ENCODE peak calls at places on chromosomes 13 and 19, in six cellular contexts. X is Peyer's patch, P is AG09309, Z is cardiac muscle cell, M is tibial nerve, L is fibroblast of pulmonary artery. R is an unnamed sample.

GRCh38 chr13:73258396-73258795 is 199.6 kb downstream of the KLF5 start:
- DNase-seq in P (no peak), L (peak; percentile 61), M (no peak), Z (no peak), X (no peak), R (no peak)

GRCh38 chr13:47474845-47475244 is 526.2 kb downstream of the SUCLA2 start:
- DNase-seq in M (no peak), X (no peak), L (no peak), Z (no peak), P (no peak), R (no peak)

GRCh38 chr13:44592448-44592847 is 16.3 kb upstream of the TSC22D1 start:
- DNase-seq in X (no peak), Z (no peak), M (no peak), P (no peak), L (no peak), R (no peak)

GRCh38 chr13:25292301-25292700 is 5.0 kb upstream of the MTMR6 start:
- DNase-seq in X (no peak), P (no peak), L (no peak), M (no peak), Z (no peak), R (no peak)

GRCh38 chr19:43524922-43525835 is 1.8 kb downstream of the ETHE1 start:
- DNase-seq in Z (peak; percentile 54), P (no peak), X (peak; percentile 89), L (peak; percentile 64), M (peak; percentile 31), R (peak; percentile 87)

GRCh38 chr13:22095794-22096193 is 424.9 kb downstream of the FGF9 start:
- DNase-seq in M (no peak), Z (no peak), P (no peak), X (no peak), L (no peak), R (no peak)

GRCh38 chr13:51674276-51674675 is 90.0 kb downstream of the WDFY2 start:
- DNase-seq in M (no peak), X (no peak), Z (no peak), P (no peak), L (no peak), R (peak; percentile 60)

GRCh38 chr13:34216251-34216650 is 398.3 kb downstream of the RFC3 start:
- DNase-seq in L (peak; percentile 18), M (no peak), Z (no peak), X (no peak), P (no peak), R (no peak)

GRCh38 chr13:99909097-99909835 is 62.3 kb downstream of the ZIC5 start:
- DNase-seq in L (no peak), M (no peak), X (no peak), Z (no peak), P (no peak), R (no peak)

GRCh38 chr19:15672580-15673175 is at the start of gene CYP4F12:
- DNase-seq in X (peak; percentile 94), P (no peak), Z (no peak), L (peak; percentile 20), M (peak; percentile 80), R (peak; percentile 95)

GRCh38 chr19:42846597-42846996 is 32.9 kb downstream of the PSG1 start:
- DNase-seq in P (no peak), X (no peak), Z (no peak), L (no peak), M (no peak), R (no peak)

GRCh38 chr13:84366484-84366883 is 484.2 kb upstream of the SLITRK1 start:
- DNase-seq in X (no peak), P (no peak), Z (no peak), M (no peak), L (peak; percentile 21), R (no peak)

GRCh38 chr13:23449386-23450162 is 16.1 kb upstream of the SACS start:
- DNase-seq in Z (no peak), X (no peak), P (no peak), L (no peak), M (no peak), R (no peak)

GRCh38 chr13:46926856-46927625 is 30.2 kb upstream of the HTR2A start:
- DNase-seq in P (peak; percentile 45), Z (no peak), M (no peak), X (no peak), L (peak; percentile 47), R (no peak)

GRCh38 chr13:79409828-79410227 is 3.8 kb upstream of the RBM26 start:
- DNase-seq in L (no peak), P (no peak), M (no peak), Z (no peak), X (no peak), R (no peak)

GRCh38 chr13:37134411-37135041 is 29.1 kb upstream of the CSNK1A1L start:
- DNase-seq in P (peak; percentile 97), Z (no peak), L (peak; percentile 96), X (no peak), M (no peak), R (no peak)

DNA sequence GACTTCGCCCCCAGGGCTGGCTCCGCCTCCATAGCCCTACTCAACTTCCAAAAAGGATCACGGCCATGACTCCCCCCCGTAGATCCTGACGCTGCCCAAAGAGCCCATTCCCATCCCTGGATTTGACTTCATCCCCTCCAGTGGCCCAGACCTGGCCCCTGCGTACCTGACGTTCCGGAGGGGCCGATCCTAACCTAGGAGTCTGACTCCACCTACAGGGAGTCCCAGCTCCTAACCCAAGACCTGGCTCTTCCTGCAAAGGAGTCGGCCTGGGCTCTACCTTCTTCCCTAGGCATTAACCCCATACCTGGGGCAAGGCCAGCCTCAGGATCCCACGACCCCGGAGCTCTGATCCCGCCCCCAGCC is 10.8 kb downstream of the STAP2 start:
- DNase-seq in L (no peak), M (no peak), P (no peak), X (no peak), Z (no peak), R (no peak)
- H3K4me3 ChIP-seq in L (peak overlapping the region; percentile 52), M (peak overlapping the region; percentile 20), P (no peak overlapping the region), X (peak overlapping the region; percentile 16), Z (peak overlapping the region; percentile 29), R (no peak overlapping the region)

DNA sequence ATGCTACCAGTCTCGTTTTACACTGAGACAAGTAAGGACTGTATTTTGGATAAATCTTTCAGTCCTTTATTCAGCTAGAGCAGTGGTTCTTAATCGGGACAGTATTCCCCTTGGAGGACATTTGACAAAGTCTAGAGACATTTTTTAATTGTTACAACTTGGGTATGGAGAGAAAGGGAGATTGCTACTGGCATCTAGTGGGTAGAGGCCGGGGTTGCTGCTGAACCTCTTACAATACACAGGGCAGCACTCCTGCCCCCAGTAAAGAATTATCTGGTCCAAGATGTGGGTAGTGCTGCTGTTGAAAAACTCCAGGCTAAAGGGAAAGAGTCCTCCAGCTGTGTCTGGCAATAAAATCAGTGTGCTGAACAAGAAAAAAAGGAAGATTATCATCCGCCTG is 334.8 kb downstream of the SLC7A1 start:
- DNase-seq in P (no peak), L (no peak), Z (peak; percentile 21), M (no peak), X (no peak), R (no peak)
- TF ChIP-seq CTCF in P (no peak), L (no peak), Z (no peak), M (no peak), X (no peak), R (no peak)

DNA sequence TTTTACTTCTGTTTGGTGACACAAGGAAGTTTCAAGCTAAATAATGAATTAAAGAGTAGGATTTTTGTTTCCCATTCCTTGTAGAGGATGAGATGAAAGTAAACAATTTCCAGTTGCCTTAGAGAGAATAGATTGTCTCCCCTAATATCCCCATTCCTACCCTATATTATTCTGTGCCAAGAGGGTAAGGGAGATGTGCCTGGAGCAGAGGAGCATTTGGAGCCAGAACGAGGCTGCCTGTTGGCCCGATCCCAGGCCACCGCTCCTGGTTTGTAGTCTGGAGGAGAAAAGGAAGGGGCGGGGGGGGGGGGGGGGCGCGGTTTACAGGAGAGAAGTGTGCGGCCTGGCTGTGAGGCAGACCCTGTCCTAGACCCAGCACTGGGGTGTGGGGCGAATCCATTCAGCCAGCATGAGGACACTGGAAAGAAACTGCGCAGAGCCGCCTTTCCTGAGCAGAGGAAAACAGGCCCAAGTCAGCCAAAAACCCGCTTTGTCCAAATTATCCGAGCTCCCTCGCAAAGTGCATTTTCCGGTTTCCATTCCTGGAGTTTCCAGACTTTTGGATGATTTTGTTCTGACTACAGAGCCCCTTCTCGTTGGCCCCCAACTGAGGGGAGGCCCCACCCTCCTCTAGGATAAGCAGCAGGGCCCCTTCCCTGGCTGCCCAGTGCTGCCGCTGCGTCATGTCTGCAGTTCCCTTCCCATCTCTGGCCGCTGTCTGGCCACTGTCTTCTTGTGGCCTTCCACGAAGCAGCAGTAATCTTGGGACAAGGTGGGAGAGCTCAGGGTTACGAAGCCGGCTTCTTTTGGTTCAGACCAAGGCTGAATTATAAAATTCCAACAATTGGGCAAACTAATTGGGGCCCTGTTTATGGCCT is 23.0 kb downstream of the NFIX start:
- DNase-seq in M (no peak), Z (no peak), P (no peak), X (no peak), L (peak; percentile 69), R (no peak)
- H3K4me3 ChIP-seq in M (no peak overlapping the region), Z (no peak overlapping the region), P (no peak overlapping the region), X (no peak overlapping the region), L (peak overlapping the region; percentile 2), R (no peak overlapping the region)

DNA sequence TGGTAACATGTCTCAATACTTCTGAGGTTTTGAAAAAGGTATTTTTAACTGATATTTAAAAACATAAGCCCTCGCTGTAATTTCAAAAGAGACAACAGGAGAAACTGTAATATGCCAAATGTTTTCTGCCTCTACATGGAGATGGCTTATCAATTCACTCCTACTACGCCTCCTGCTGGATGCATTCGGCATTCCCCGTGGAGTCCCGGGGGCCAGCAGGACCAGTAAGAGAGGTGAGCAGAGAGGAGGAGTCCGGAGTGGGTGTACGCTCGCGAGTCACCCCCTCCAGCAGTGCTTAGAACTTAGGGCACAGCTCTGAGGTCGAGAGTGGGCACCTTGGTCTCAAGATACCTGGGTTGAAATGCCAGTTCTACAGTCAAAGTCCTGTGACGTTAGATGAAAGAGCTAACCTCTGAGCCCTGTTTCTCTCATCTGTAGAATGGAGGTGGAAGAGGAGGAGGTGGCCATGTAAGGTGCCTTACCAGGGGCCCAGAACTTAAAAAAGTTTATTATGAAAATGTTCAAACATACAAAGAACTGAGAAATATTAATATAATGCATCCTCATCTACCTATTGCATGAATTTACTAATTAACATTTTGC is 110.2 kb downstream of the STK24 start:
- DNase-seq in L (peak; percentile 61), X (no peak), M (no peak), Z (peak; percentile 52), P (no peak), R (no peak)
- TF ChIP-seq CTCF in L (peak; percentile 70), X (peak; percentile 54), M (peak; percentile 29), Z (peak; percentile 72), P (peak; percentile 69), R (peak; percentile 22)

DNA sequence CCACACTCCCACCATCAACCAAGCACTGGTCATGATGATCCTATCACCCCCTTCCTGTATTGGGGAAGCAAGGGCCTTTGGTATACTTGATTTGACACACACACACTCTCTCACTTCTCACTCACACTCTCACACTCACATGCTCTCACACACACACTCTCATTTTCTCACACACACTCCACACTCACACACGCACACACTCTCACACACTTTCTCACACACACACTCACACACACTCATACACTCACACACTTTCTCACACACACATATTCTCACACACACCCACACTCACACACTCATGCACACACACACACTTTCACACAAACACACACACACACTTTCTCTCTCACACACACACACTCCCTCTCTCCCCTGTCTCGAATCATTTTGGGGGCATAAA is 8.6 kb downstream of the RGCC start:
- DNase-seq in X (no peak), P (no peak), L (no peak), Z (no peak), M (no peak), R (no peak)
- H3K4me3 ChIP-seq in X (no peak overlapping the region), P (no peak overlapping the region), L (no peak overlapping the region), Z (no peak overlapping the region), M (no peak overlapping the region), R (no peak overlapping the region)